ENCODE peak calls at places on chromosomes 13 and 19, in eight cellular contexts. X is Kasumi-1; E is suprapubic skin; W is AG20443; F is stimulated activated CD4-positive, alpha-beta T cell treated with anti-CD3 and anti-CD28 coated beads, Interleukin-4, amount 100 ng/mL, for 1 hour; O is germinal center; Y is stimulated activated CD8-positive, alpha-beta memory T cell treated with anti-CD3 and anti-CD28 coated beads, Interleukin-4, amount 100 ng/mL, for 1 hour; L is B cell. T is an unnamed sample.

GRCh38 chr13:30019648-30020626 is 169.5 kb upstream of the UBL3 start:
- DNase-seq in X (no peak), E (no peak), W (no peak), F (no peak), O (no peak), Y (no peak), L (no peak), T (no peak)

GRCh38 chr19:12782424-12783225 is 7.3 kb upstream of the HOOK2 start:
- DNase-seq in X (peak), E (peak), W (peak), F (peak), O (peak), Y (peak), L (peak), T (peak)

GRCh38 chr13:44116562-44117315 is 237.0 kb downstream of the LACC1 start:
- DNase-seq in X (peak), E (no peak), W (no peak), F (no peak), O (peak), Y (no peak), L (no peak), T (no peak)

GRCh38 chr13:89554801-89555200 is 1792.7 kb upstream of the MIR17HG start:
- DNase-seq in X (no peak), E (no peak), W (no peak), F (no peak), O (no peak), Y (no peak), L (no peak), T (no peak)

GRCh38 chr13:85582890-85583289 is 216.3 kb downstream of the SLITRK6 start:
- DNase-seq in X (no peak), E (no peak), W (no peak), F (no peak), O (no peak), Y (no peak), L (no peak), T (no peak)

GRCh38 chr13:113926951-113927660 is 46.8 kb downstream of the C13orf46 start:
- DNase-seq in X (no peak), E (peak), W (no peak), F (no peak), O (no peak), Y (no peak), L (no peak), T (no peak)

GRCh38 chr13:42078113-42078769 is 29.8 kb downstream of the DGKH start:
- DNase-seq in X (no peak), E (no peak), W (peak), F (no peak), O (no peak), Y (no peak), L (no peak), T (no peak)

GRCh38 chr19:16915135-16915534 is 26.3 kb downstream of the F2RL3 start:
- DNase-seq in X (no peak), E (no peak), W (peak), F (no peak), O (no peak), Y (no peak), L (no peak), T (no peak)

GRCh38 chr13:99868767-99869166 is 102.8 kb downstream of the ZIC5 start:
- DNase-seq in X (no peak), E (no peak), W (no peak), F (no peak), O (no peak), Y (no peak), L (no peak), T (no peak)

GRCh38 chr13:63336549-63336948 is 1920.9 kb upstream of the PCDH20 start:
- DNase-seq in X (no peak), E (no peak), W (no peak), F (no peak), O (no peak), Y (no peak), L (no peak), T (no peak)

GRCh38 chr13:32840840-32841713 is 175.1 kb upstream of the KL start:
- DNase-seq in X (no peak), E (no peak), W (no peak), F (no peak), O (no peak), Y (no peak), L (no peak), T (no peak)

GRCh38 chr13:95154441-95154886 is 146.8 kb downstream of the ABCC4 start:
- DNase-seq in X (no peak), E (no peak), W (no peak), F (no peak), O (no peak), Y (no peak), L (no peak), T (no peak)

GRCh38 chr13:43016226-43016625 is 7.2 kb upstream of the DNAJC15 start:
- DNase-seq in X (no peak), E (no peak), W (no peak), F (no peak), O (no peak), Y (no peak), L (no peak), T (no peak)

GRCh38 chr19:1093811-1094553 is 1.2 kb downstream of the POLR2E start:
- DNase-seq in X (no peak), E (no peak), W (no peak), F (no peak), O (no peak), Y (no peak), L (no peak), T (no peak)

GRCh38 chr19:47027586-47028371 is 8.1 kb downstream of the NPAS1 start:
- DNase-seq in X (no peak), E (no peak), W (no peak), F (no peak), O (no peak), Y (no peak), L (no peak), T (no peak)

GRCh38 chr19:2235396-2236284 is 489 bp downstream of the PLEKHJ1 start:
- DNase-seq in X (no peak), E (no peak), W (no peak), F (peak), O (no peak), Y (no peak), L (no peak), T (no peak)

GRCh38 chr19:40383668-40384248 is 6.2 kb downstream of the HIPK4 start:
- DNase-seq in X (no peak), E (no peak), W (no peak), F (no peak), O (no peak), Y (no peak), L (no peak), T (no peak)

GRCh38 chr13:101473458-101473857 is 21.0 kb downstream of the ITGBL1 start:
- DNase-seq in X (no peak), E (peak), W (peak), F (no peak), O (no peak), Y (no peak), L (no peak), T (no peak)

GRCh38 chr19:13986348-13986904 is 19.7 kb downstream of the RFX1 start:
- DNase-seq in X (peak), E (peak), W (peak), F (peak), O (peak), Y (peak), L (peak), T (peak)

GRCh38 chr19:55446060-55446459 is 3.0 kb upstream of the SHISA7 start:
- DNase-seq in X (no peak), E (no peak), W (no peak), F (no peak), O (no peak), Y (no peak), L (no peak), T (no peak)

GRCh38 chr13:23979361-23980159 is 82.3 kb upstream of the C1QTNF9B start:
- DNase-seq in X (peak), E (peak), W (peak), F (peak), O (peak), Y (peak), L (no peak), T (peak)